ENCODE peak calls at places on chromosomes 12 and 14, in eight cellular contexts. D, C, E, L, T, N, X and R are unnamed samples.

GRCh38 chr12:38930994-38931393 is 25.6 kb upstream of the CPNE8 start:
- DNase-seq in D (no peak), C (no peak), E (no peak), L (no peak), T (no peak), N (no peak), X (no peak), R (no peak)

GRCh38 chr14:101823511-101824120 is 62.1 kb downstream of the PPP2R5C start:
- DNase-seq in D (peak; percentile 60), C (no peak), E (peak; percentile 86), L (peak; percentile 42), T (peak; percentile 94), N (peak; percentile 48), X (no peak), R (no peak)

GRCh38 chr14:95527392-95528002 is 7.4 kb upstream of the GLRX5 start:
- DNase-seq in D (peak; percentile 65), C (no peak), E (peak; percentile 62), L (peak; percentile 43), T (peak; percentile 82), N (peak; percentile 42), X (no peak), R (no peak)

GRCh38 chr14:94593749-94594431 is 12.7 kb downstream of the SERPINA5 start:
- DNase-seq in D (no peak), C (no peak), E (no peak), L (peak; percentile 65), T (no peak), N (no peak), X (no peak), R (no peak)

GRCh38 chr12:129819391-129819790 is 84.4 kb downstream of the TMEM132D start:
- DNase-seq in D (no peak), C (no peak), E (no peak), L (no peak), T (no peak), N (no peak), X (no peak), R (no peak)

GRCh38 chr12:118058881-118059644 is 1.9 kb downstream of the WSB2 start:
- DNase-seq in D (no peak), C (no peak), E (no peak), L (no peak), T (no peak), N (no peak), X (peak; percentile 29), R (no peak)

GRCh38 chr12:92995258-92995905 is 66.3 kb upstream of the EEA1 start:
- DNase-seq in D (no peak), C (no peak), E (no peak), L (no peak), T (no peak), N (no peak), X (no peak), R (no peak)

GRCh38 chr14:36129181-36129580 is 47.3 kb downstream of the PTCSC3 start:
- DNase-seq in D (no peak), C (no peak), E (no peak), L (no peak), T (no peak), N (no peak), X (peak; percentile 60), R (no peak)

GRCh38 chr12:67720383-67720856 is 71.9 kb downstream of the DYRK2 start:
- DNase-seq in D (no peak), C (peak; percentile 19), E (no peak), L (no peak), T (peak; percentile 67), N (peak; percentile 12), X (no peak), R (no peak)

DNA sequence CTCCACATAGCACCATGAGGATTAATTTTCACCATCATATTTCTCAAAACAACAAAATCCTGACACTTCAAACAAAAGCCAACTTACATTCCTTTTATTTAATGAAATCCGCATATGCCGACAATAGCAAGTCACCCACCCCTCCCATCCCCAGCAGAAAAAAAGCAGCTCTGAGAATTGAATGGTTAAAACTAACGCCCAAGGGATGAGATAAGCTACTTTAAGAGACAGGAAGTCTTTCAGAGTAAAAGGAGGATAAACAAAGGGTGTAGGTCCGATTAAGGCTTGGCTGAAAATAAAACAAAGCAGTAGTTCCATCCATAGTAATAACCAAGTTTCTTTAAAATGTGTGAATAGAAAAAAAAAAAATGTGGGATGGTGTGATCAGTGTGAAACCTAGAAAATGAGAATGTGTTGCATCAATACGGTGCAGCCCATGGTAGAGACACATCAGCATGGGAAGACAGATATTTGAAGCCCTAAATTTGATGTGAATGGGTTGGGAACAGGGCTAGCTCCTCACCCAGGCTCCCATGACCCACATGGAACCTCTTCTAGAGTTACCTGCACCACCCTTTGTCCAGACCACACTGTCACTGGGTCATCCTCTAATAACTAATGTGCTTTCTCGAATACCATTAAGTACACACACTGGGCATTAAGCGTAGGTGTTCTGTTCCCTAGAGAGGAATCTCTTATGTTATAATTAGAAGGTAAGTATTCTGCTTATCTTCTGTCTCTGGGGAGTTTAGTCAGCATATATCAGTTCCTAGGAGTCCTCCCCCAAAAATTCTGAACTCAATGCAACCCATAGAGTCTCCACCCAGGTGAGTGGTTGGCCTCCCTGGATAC is 31.7 kb downstream of the RTRAF start:
- DNase-seq in D (no peak), C (no peak), E (no peak), L (no peak), T (no peak), N (peak; percentile 14), X (no peak), R (no peak)
- H3K27ac ChIP-seq in D (peak overlapping the region; percentile 79), C (peak overlapping the region; percentile 23), E (no peak overlapping the region), L (no peak overlapping the region), T (peak overlapping the region; percentile 6), N (no peak overlapping the region), X (no peak overlapping the region), R (no peak overlapping the region)

DNA sequence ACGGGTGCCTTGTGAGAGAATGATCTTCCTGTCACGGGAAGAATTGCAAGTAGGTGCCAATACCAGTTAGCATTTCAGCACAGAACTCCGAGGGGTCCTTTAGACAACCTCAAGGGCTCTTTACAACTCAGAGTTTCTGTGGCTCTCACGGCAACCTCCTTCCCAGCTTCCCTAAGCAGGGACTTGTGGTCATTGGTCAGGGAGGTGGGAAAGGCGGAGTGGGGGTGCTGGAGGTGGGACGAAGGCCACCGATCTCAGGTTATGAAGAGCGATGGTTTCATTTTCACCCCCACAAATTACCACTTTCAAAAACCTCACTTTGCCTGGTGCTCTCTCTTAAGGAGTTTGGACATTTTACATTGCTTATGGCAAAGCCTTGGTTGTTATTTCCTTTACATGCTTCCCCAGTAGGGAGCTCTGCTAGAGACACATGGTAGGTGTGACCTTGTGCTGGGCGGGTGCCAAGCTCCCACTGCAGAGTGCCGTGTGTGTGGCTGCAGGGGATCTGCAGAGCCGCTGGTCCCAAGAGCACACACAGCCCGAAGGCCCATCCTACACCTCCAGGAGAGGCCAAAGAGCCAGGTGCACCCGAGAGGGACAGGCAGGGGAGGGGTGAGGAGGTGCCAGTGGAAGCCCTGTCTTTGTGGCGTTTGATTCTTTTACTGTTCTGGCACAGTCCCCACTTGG is 21.4 kb downstream of the BCL2L14 start:
- DNase-seq in D (peak; percentile 17), C (no peak), E (no peak), L (no peak), T (no peak), N (peak; percentile 11), X (no peak), R (no peak)
- H3K27ac ChIP-seq in D (no peak overlapping the region), C (no peak overlapping the region), E (no peak overlapping the region), L (no peak overlapping the region), T (no peak overlapping the region), N (no peak overlapping the region), X (no peak overlapping the region), R (no peak overlapping the region)

DNA sequence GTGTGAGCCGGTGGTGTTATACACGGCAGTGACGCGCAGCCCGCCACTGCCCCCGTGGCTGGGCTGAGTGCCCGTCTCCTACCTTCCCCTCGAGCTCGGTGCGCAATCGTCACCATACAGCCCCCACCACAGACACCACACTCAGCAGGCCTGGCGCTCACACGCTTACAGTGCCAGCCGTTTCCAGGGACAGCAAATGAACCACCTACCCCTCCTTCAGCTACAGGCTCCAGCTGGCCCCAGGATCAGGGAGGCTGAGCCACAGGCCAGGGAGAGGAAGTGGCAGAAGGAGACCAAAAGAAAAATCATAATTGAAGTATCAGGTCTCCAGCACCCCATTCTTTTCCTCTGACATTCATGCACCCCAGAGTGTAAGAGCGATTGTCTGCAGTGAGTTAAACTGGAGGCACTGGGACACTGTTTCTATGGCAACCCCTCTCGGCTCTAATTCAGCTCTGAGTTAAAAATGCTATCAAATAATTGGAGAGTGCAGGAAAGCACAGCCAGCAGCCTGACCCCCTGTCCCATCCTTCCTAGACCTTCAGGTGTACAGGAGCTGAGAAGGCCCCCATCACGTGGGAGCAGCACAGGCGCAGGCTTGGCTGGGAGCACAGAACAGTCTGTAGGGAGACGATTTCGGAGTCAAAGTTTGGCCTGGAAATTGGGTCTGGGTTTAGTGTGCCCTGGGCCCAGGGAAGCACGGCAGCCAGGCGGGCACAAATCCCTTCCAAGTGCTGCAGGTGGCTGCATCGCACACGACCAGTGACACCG is 18.0 kb downstream of the LRTM2 start:
- DNase-seq in D (no peak), C (no peak), E (peak; percentile 32), L (no peak), T (peak; percentile 18), N (no peak), X (no peak), R (no peak)
- H3K27ac ChIP-seq in D (no peak overlapping the region), C (no peak overlapping the region), E (no peak overlapping the region), L (no peak overlapping the region), T (no peak overlapping the region), N (no peak overlapping the region), X (no peak overlapping the region), R (no peak overlapping the region)

GRCh38 chr12:114406326-114407033 is 536 bp upstream of the TBX5 start:
- DNase-seq in D (no peak), C (no peak), E (no peak), L (no peak), T (no peak), N (no peak), X (no peak), R (no peak)

GRCh38 chr12:114407034-114407420 is 1.1 kb upstream of the TBX5 start:
- DNase-seq in D (no peak), C (no peak), E (no peak), L (no peak), T (no peak), N (no peak), X (no peak), R (no peak)

GRCh38 chr12:114404451-114405198 is 1.3 kb downstream of the TBX5 start:
- DNase-seq in D (no peak), C (no peak), E (no peak), L (no peak), T (no peak), N (no peak), X (no peak), R (no peak)

GRCh38 chr12:114405199-114405448 is 820 bp downstream of the TBX5 start:
- DNase-seq in D (no peak), C (no peak), E (no peak), L (no peak), T (no peak), N (no peak), X (no peak), R (no peak)

DNA sequence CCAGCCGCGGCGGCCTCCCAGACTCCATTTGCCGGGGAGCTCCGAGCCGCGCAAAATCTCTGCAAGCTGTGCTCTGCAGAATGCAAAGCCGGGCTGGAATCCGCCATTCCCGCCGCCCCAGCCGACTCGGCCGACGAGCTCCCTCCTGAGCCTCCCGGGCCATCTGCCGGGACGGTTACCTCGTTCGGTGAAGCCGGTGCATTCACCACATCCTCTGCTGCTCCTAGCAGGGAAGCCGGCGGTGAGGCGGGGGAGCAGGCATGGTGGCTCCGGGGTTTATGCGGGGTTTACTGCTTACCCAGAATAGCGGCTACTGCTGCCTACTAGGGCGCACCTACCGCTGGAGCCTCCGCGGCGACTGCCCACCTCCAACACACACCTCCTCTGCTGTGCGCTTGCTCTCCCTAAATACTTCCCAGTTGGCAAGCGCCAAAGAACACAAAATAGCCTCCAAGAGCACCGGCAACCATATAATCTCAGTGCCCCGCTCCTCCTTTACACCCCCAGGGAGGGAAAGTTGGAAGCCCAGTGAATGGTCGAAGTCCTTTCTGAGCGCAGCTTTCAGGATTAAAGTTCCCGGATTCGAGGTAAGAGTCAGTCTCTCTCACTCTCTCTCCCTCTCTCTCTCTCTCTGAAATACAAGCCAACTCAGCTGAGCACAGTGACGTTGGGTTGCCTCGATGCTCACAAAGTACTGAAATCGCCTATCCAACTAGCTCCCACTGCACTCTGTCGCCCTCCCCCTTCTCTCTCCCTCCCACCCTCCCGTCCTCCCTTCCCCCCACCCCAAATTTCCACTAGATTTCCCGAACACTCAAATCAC is at the start of gene TBX5:
- DNase-seq in D (no peak), C (no peak), E (no peak), L (no peak), T (no peak), N (no peak), X (no peak), R (no peak)
- H3K27ac ChIP-seq in D (no peak within 1 kb of the TSS), C (no peak within 1 kb of the TSS), E (no peak within 1 kb of the TSS), L (no peak within 1 kb of the TSS), T (peak within 1 kb of the TSS; percentile 88), N (no peak within 1 kb of the TSS), X (no peak within 1 kb of the TSS), R (no peak within 1 kb of the TSS)